ENCODE peak calls at places on chromosome 6, in four cellular contexts. I is heart left ventricle, V is tibial nerve, S is IMR-90. Y is an unnamed sample.

GRCh38 chr6:121516331-121516730 is 80.9 kb downstream of the GJA1 start:
- DNase-seq in I (no peak), V (no peak), S (peak; percentile 35), Y (no peak)

GRCh38 chr6:149235130-149235561 is 82.4 kb upstream of the TAB2 start:
- DNase-seq in I (no peak), V (no peak), S (peak; percentile 90), Y (no peak)

GRCh38 chr6:147283460-147283859 is 79.2 kb downstream of the STXBP5 start:
- DNase-seq in I (no peak), V (no peak), S (peak; percentile 73), Y (no peak)

GRCh38 chr6:90397929-90398674 is 101.5 kb upstream of the BACH2 start:
- DNase-seq in I (no peak), V (no peak), S (peak; percentile 32), Y (no peak)

GRCh38 chr6:165663736-165664552 is 903 bp upstream of the PDE10A start:
- DNase-seq in I (no peak), V (no peak), S (no peak), Y (no peak)

GRCh38 chr6:116511424-116512131 is at the start of gene CALHM5:
- DNase-seq in I (peak; percentile 65), V (peak; percentile 32), S (peak; percentile 94), Y (peak; percentile 59)

GRCh38 chr6:166997768-166998255 is 1.4 kb upstream of the CEP43 start:
- DNase-seq in I (no peak), V (no peak), S (peak; percentile 69), Y (peak; percentile 43)

GRCh38 chr6:88361754-88362153 is 195.6 kb upstream of the CNR1 start:
- DNase-seq in I (no peak), V (no peak), S (no peak), Y (no peak)

GRCh38 chr6:169789944-169790927 is 38.8 kb downstream of the ERMARD start:
- DNase-seq in I (peak; percentile 89), V (peak; percentile 49), S (peak; percentile 59), Y (peak; percentile 75)

GRCh38 chr6:110816677-110817076 is 1.4 kb upstream of the CDK19 start:
- DNase-seq in I (no peak), V (no peak), S (no peak), Y (no peak)

GRCh38 chr6:39416728-39417127 is 94.2 kb upstream of the KCNK16 start:
- DNase-seq in I (no peak), V (no peak), S (peak; percentile 40), Y (no peak)

DNA sequence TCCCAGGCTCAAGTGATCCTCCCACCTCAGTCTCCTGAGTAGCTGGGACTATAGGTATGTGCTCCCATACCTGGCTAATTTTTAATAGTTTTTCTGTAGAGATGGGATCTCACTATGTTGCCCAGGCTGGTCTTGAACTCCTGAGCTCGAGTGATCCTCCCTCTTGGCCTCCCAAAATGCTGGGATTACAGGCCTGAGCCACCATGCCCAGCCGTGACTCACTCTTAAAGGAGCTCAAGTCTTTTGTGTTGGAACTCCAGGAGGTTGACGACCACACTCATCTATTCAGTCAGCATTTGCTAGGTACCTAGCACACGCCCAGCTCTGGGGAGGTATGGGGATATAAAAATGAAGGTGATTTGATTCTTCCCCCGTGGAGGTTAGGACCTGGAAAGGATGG is 62.8 kb downstream of the UTRN start:
- DNase-seq in I (no peak), V (no peak), S (no peak), Y (no peak)
- H3K4me1 ChIP-seq in I (peaks cover 99% of the 10 kb centered on the region), V (peaks cover 84% of the 10 kb centered on the region), S (peaks cover 10% of the 10 kb centered on the region), Y (peaks cover 51% of the 10 kb centered on the region)

GRCh38 chr6:36605560-36606391 is 11.6 kb downstream of the SRSF3 start:
- DNase-seq in I (no peak), V (no peak), S (no peak), Y (no peak)
- TF ChIP-seq CTCF in I (no peak), V (peak; percentile 12), S (no peak), Y (no peak)

GRCh38 chr6:52231411-52232127 is 12.7 kb downstream of the IL17F start:
- DNase-seq in I (no peak), V (no peak), S (no peak), Y (no peak)

GRCh38 chr6:52230685-52231084 is 13.6 kb downstream of the IL17F start:
- DNase-seq in I (no peak), V (no peak), S (no peak), Y (no peak)

GRCh38 chr6:52232990-52233389 is 11.3 kb downstream of the IL17F start:
- DNase-seq in I (no peak), V (no peak), S (no peak), Y (no peak)

DNA sequence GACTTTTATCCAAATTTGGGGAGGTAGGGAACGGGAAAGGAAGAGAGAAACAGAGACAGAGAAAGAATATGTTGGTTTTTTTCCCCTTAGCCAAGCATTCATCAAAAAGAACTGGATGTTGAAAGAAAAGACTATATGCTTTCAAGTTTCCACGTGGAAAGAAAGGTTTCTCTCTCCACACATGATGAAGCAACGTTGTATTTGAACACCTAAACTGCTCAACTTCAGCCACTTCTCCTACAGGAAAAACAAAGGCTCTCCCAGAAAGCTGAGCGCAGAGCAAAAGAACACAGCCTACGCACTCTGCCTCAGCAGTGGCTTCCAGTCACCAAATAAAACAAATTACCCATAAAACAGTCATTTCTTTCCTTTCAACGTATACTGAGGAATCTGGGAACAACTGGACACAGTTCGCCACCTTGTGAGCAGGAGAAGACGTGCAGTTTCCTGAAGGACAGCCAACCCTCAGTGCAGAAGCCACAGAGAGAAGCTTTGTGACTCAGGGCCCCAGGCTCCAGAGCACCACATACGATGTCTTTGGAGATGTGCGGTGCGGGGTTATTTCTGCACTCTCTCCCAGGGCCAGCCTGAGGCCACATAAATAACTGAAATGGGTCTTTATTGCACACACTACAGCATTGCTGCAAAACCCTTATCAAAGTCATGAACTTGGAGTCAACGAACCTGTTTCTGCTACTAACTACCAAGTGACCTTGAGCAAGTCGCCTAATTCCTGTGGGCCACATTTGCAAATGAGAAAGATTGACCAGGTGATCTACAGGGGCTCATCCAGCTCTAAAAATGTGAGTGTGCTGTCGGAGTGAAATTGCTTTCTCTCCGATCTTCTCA is 10.1 kb downstream of the IL17F start:
- DNase-seq in I (no peak), V (no peak), S (peak; percentile 63), Y (no peak)
- H3K4me1 ChIP-seq in I (no peaks in the 10 kb centered on the region), V (no peaks in the 10 kb centered on the region), S (no peaks in the 10 kb centered on the region), Y (no peaks in the 10 kb centered on the region)

GRCh38 chr6:63371087-63371486 is 51.3 kb upstream of the LGSN start:
- DNase-seq in I (no peak), V (no peak), S (no peak), Y (no peak)

GRCh38 chr6:63372951-63373533 is 53.3 kb upstream of the LGSN start:
- DNase-seq in I (no peak), V (no peak), S (peak; percentile 13), Y (no peak)

DNA sequence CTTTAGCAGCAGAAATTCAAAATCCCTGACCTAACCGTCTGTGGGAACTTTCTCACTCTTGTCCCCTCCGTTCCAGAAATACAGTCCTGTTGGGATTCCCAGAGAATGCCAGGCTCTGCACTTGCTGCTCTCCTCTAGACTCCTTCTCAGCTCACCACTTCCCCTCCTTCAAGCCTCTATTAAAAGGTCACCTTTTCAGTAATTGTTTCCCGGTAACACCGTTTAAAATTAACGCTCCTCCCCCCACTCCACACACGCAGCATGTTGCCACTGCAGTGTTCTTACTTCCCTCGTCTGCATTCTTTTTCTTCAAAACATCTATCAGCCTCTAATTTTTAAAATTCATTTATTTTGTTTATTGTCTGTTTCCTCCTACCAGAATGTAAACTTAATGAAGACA is 48.6 kb upstream of the LGSN start:
- DNase-seq in I (no peak), V (no peak), S (no peak), Y (no peak)
- TF ChIP-seq CTCF in I (no peak), V (no peak), S (no peak), Y (no peak)

GRCh38 chr6:108564178-108564577 is 3.5 kb downstream of the FOXO3 start:
- DNase-seq in I (no peak), V (no peak), S (peak; percentile 98), Y (no peak)

GRCh38 chr6:108565091-108565766 is 4.5 kb downstream of the FOXO3 start:
- DNase-seq in I (no peak), V (no peak), S (no peak), Y (no peak)

GRCh38 chr6:108565893-108566292 is 5.2 kb downstream of the FOXO3 start:
- DNase-seq in I (no peak), V (no peak), S (peak; percentile 88), Y (no peak)

GRCh38 chr6:108568101-108568500 is 7.4 kb downstream of the FOXO3 start:
- DNase-seq in I (no peak), V (no peak), S (no peak), Y (no peak)

GRCh38 chr6:108566406-108566805 is 5.7 kb downstream of the FOXO3 start:
- DNase-seq in I (no peak), V (no peak), S (no peak), Y (no peak)
- H3K4me1 ChIP-seq in I (peaks cover 73% of the 10 kb centered on the region), V (peaks cover 82% of the 10 kb centered on the region), S (peaks cover 14% of the 10 kb centered on the region), Y (peaks cover 64% of the 10 kb centered on the region)

DNA sequence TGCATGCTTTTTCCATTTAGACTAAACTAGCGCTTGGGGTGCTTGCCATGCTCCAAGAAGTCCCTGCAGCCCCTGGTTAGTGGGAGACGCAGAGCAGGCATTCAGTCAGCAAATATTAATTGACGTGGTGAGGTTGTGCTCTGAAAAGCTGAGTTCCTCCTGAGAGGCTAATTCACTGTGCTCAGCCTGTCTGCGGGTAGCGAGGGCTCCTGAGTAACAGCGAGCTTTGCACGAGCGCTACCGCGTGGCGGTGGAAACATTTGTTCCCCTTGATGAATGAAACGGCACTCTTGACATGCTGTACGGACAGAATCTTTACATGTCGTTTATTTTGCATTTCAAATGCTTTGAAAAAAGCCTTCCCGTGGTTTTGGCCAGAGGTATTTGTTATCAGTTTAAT is 170.6 kb upstream of the AGPAT4 start:
- DNase-seq in I (no peak), V (no peak), S (peak; percentile 24), Y (peak; percentile 56)
- TF ChIP-seq CTCF in I (no peak), V (no peak), S (no peak), Y (peak; percentile 32)

GRCh38 chr6:19562468-19562867 is 274.7 kb upstream of the ID4 start:
- DNase-seq in I (no peak), V (no peak), S (no peak), Y (no peak)
- H3K4me1 ChIP-seq in I (no peaks in the 10 kb centered on the region), V (no peaks in the 10 kb centered on the region), S (no peaks in the 10 kb centered on the region), Y (no peaks in the 10 kb centered on the region)

DNA sequence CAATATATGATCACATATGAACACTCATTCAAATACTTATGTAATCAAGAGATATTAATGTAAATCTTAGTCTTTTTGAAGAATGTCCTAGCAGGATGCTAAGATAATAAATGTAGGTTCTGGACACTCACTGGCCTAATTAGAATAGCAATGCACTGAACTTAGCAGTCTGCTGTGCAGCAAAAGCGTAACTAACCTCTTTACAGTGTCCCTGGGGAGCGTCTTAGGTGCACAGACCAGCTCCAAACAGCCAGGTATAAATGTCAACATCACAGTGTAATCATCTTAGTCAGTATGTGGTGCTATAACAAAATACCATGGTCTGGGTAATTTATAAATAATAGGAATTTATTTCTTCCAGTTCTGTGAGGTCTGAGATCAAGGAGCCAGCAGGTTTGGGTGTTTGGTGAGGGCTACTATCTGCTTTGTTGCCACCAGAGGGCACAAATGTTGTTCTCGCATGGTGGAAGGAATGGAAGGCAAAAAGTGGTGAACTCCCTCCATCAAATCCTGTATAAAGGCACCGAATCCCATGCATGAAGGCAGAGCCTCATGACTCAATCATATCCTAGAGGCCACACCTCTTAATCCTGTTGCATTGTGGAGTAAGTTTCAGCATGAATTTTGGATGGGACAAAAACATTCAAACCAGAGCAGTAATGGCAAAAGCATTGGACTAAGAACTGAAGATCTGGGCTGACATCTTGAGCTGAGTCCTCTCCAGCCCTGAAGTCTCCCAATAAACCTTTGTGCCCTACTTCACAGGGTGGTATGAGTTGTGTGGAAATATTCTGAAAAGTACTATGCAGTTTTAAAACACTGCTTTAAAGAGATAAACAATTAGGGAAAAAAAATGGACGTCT is 41.8 kb upstream of the FOXO3 start:
- DNase-seq in I (no peak), V (no peak), S (peak; percentile 33), Y (no peak)
- TF ChIP-seq CTCF in I (peak; percentile 11), V (no peak), S (peak; percentile 43), Y (no peak)

Y was measured in psoas muscle.